ENCODE peak calls at places on chromosomes 1 and 21, in four cellular contexts. O is NCI-H510A, N is COR-L47, C is T1000. J is an unnamed sample.
A peak's percentile ranks its signal among the peaks of the same experiment; 100 is the strongest.

GRCh38 chr1:89855413-89856123 is 34.7 kb downstream of the LRRC8D start:
- DNase-seq in N (no peak), O (no peak), C (no peak), J (no peak)

GRCh38 chr21:38266732-38267131 is 9.9 kb downstream of the KCNJ15 start:
- DNase-seq in C (no peak), N (no peak), O (no peak), J (no peak)

GRCh38 chr1:36573445-36573844 is 90.7 kb upstream of the CSF3R start:
- DNase-seq in O (no peak), C (no peak), N (no peak), J (no peak)

GRCh38 chr1:216705686-216706085 is 17.5 kb downstream of the ESRRG start:
- DNase-seq in O (no peak), N (peak; percentile 93), C (no peak), J (peak; percentile 4)

GRCh38 chr1:59261537-59261936 is 35.4 kb upstream of the FGGY start:
- DNase-seq in O (no peak), C (no peak), N (no peak), J (no peak)

GRCh38 chr1:2212542-2213491 is 15.3 kb upstream of the SKI start:
- DNase-seq in N (peak; percentile 79), C (peak; percentile 91), O (no peak), J (peak; percentile 84)

GRCh38 chr1:94550800-94551241 is 9.3 kb upstream of the F3 start:
- DNase-seq in C (no peak), O (no peak), N (no peak), J (no peak)

GRCh38 chr1:170307426-170307825 is 161.7 kb downstream of the NTMT2 start:
- DNase-seq in C (no peak), O (no peak), N (no peak), J (no peak)

GRCh38 chr1:16013220-16013907 is 4.5 kb downstream of the HSPB7 start:
- DNase-seq in N (no peak), O (no peak), C (peak; percentile 49), J (no peak)

GRCh38 chr1:225462429-225462713 is 34.5 kb upstream of the LBR start:
- DNase-seq in C (no peak), N (peak; percentile 82), O (no peak), J (no peak)

GRCh38 chr1:154908937-154909336 is 27.6 kb downstream of the PMVK start:
- DNase-seq in C (no peak), N (no peak), O (no peak), J (no peak)

GRCh38 chr1:186858923-186859322 is 30.2 kb downstream of the PLA2G4A start:
- DNase-seq in O (no peak), N (no peak), C (no peak), J (no peak)

GRCh38 chr21:27024316-27024715 is 57.4 kb upstream of the ADAMTS5 start:
- DNase-seq in N (no peak), O (no peak), C (no peak), J (no peak)

GRCh38 chr1:172497230-172497629 is 35.7 kb upstream of the SUCO start:
- DNase-seq in C (no peak), O (no peak), N (no peak), J (no peak)

GRCh38 chr1:186626969-186627368 is 53.3 kb downstream of the PTGS2 start:
- DNase-seq in C (no peak), O (no peak), N (no peak), J (no peak)

GRCh38 chr21:45447821-45448220 is 42.9 kb downstream of the COL18A1 start:
- DNase-seq in C (no peak), N (no peak), O (no peak), J (no peak)

GRCh38 chr1:57620589-57620988 is 196.7 kb upstream of the DAB1 start:
- DNase-seq in O (peak; percentile 9), C (no peak), N (peak; percentile 22), J (peak; percentile 43)

GRCh38 chr21:35198004-35198403 is 148.9 kb upstream of the RUNX1 start:
- DNase-seq in O (no peak), N (no peak), C (peak; percentile 61), J (no peak)

GRCh38 chr1:5430136-5430535 is 562.1 kb downstream of the NPHP4 start:
- DNase-seq in C (no peak), O (no peak), N (no peak), J (no peak)

GRCh38 chr1:25927541-25928265 is 21.5 kb upstream of the STMN1 start:
- DNase-seq in C (no peak), N (peak; percentile 93), O (no peak), J (peak; percentile 80)

GRCh38 chr1:181349512-181349911 is 133.8 kb upstream of the CACNA1E start:
- DNase-seq in C (no peak), O (no peak), N (no peak), J (no peak)

GRCh38 chr1:150843489-150843888 is 32.9 kb downstream of the ARNT start:
- DNase-seq in O (no peak), N (no peak), C (no peak), J (no peak)

GRCh38 chr1:234276389-234276788 is 96.9 kb upstream of the COA6 start:
- DNase-seq in N (peak; percentile 38), O (no peak), C (no peak), J (no peak)

GRCh38 chr1:65795311-65795710 is 2.6 kb downstream of the PDE4B start:
- DNase-seq in C (no peak), N (no peak), O (no peak), J (no peak)

GRCh38 chr1:229893762-229894444 is 173.1 kb upstream of the GALNT2 start:
- DNase-seq in O (no peak), N (peak; percentile 85), C (peak; percentile 12), J (no peak)

GRCh38 chr1:240409615-240410014 is 202.3 kb downstream of the GREM2 start:
- DNase-seq in N (no peak), C (no peak), O (no peak), J (no peak)

GRCh38 chr1:8595332-8595731 is 222.1 kb downstream of the RERE start:
- DNase-seq in N (no peak), O (no peak), C (no peak), J (no peak)

GRCh38 chr1:52281518-52281917 is 84.5 kb downstream of the CC2D1B start:
- DNase-seq in O (no peak), C (no peak), N (no peak), J (no peak)

GRCh38 chr1:199463521-199464127 is 563.9 kb upstream of the NR5A2 start:
- DNase-seq in N (peak; percentile 45), O (no peak), C (peak; percentile 14), J (no peak)

GRCh38 chr1:153661111-153661708 is 2.7 kb downstream of the SNAPIN start:
- DNase-seq in O (no peak), C (no peak), N (no peak), J (no peak)

GRCh38 chr1:185674201-185674600 is 60.0 kb upstream of the HMCN1 start:
- DNase-seq in O (no peak), N (no peak), C (no peak), J (no peak)

GRCh38 chr1:9169601-9170137 is 40.8 kb upstream of the GPR157 start:
- DNase-seq in N (no peak), O (no peak), C (no peak), J (no peak)

GRCh38 chr1:173113015-173113741 is 62.4 kb upstream of the TNFSF18 start:
- DNase-seq in O (no peak), N (no peak), C (peak; percentile 3), J (no peak)

GRCh38 chr1:41394918-41395598 is 33.8 kb downstream of the FOXO6 start:
- DNase-seq in O (peak; percentile 73), N (peak; percentile 80), C (no peak), J (no peak)

GRCh38 chr1:212982430-212983152 is 32.2 kb downstream of the VASH2 start:
- DNase-seq in N (no peak), C (no peak), O (no peak), J (peak; percentile 4)

GRCh38 chr1:58893257-58893869 is 109.5 kb upstream of the JUN start:
- DNase-seq in C (no peak), O (peak; percentile 43), N (peak; percentile 68), J (no peak)

GRCh38 chr1:205600085-205600484 is 31.7 kb downstream of the ELK4 start:
- DNase-seq in O (no peak), C (no peak), N (no peak), J (no peak)

J was measured in NCI-H2227 treated with DMSO at 0.1 percent for 48 hours.